ENCODE peak calls at places on chromosomes 12 and 14, in eight cellular contexts. O is GM13976, N is cardiac fibroblast, S is A549, D is Peyer's patch, V is mammary epithelial cell, F is body of pancreas, X is fibroblast of lung. M is an unnamed sample.

GRCh38 chr12:91057349-91057748 is 475 bp downstream of the KERA start:
- DNase-seq in S (no peak), X (no peak), D (no peak), F (no peak), O (no peak), V (no peak), N (no peak), M (no peak)

GRCh38 chr12:64009321-64010068 is 165.0 kb downstream of the SRGAP1 start:
- DNase-seq in S (no peak), N (no peak), V (no peak), F (no peak), O (no peak), X (peak; percentile 44), D (no peak), M (no peak)

GRCh38 chr12:112750971-112751370 is 40.6 kb upstream of the RPH3A start:
- DNase-seq in N (peak; percentile 8), V (peak; percentile 17), S (no peak), F (no peak), D (no peak), O (no peak), X (peak; percentile 18), M (no peak)

GRCh38 chr12:127429556-127429955 is 837.4 kb upstream of the TMEM132C start:
- DNase-seq in F (no peak), D (no peak), O (no peak), N (no peak), S (no peak), V (no peak), X (peak; percentile 52), M (no peak)

GRCh38 chr12:106733660-106734059 is 40.8 kb upstream of the RIC8B start:
- DNase-seq in V (no peak), O (no peak), D (no peak), S (no peak), X (peak; percentile 72), F (no peak), N (no peak), M (no peak)

GRCh38 chr12:108689314-108690190 is 41.8 kb downstream of the CORO1C start:
- DNase-seq in O (no peak), F (no peak), D (no peak), X (peak; percentile 60), N (peak; percentile 65), V (no peak), S (peak; percentile 70), M (peak; percentile 21)

GRCh38 chr12:63820427-63820826 is 24.1 kb upstream of the SRGAP1 start:
- DNase-seq in D (no peak), N (no peak), F (no peak), X (no peak), S (no peak), O (no peak), V (no peak), M (no peak)

GRCh38 chr12:78181544-78182162 is 351.0 kb downstream of the NAV3 start:
- DNase-seq in X (no peak), O (no peak), D (no peak), S (peak; percentile 65), N (peak; percentile 58), F (no peak), V (peak; percentile 15), M (peak; percentile 2)

GRCh38 chr12:69388371-69388770 is 28.8 kb downstream of the YEATS4 start:
- DNase-seq in V (peak; percentile 37), F (no peak), X (peak; percentile 70), N (peak; percentile 85), O (peak; percentile 16), S (peak; percentile 68), D (no peak), M (no peak)

GRCh38 chr14:88202296-88202695 is 120.8 kb downstream of the KCNK10 start:
- DNase-seq in X (no peak), F (no peak), D (no peak), V (no peak), S (no peak), N (no peak), O (no peak), M (no peak)

GRCh38 chr14:83777516-83777915 is 1752.4 kb upstream of the FLRT2 start:
- DNase-seq in F (no peak), O (no peak), X (peak; percentile 0), S (no peak), N (no peak), V (no peak), D (no peak), M (no peak)

GRCh38 chr12:69633061-69633460 is 22.4 kb upstream of the LRRC10 start:
- DNase-seq in O (no peak), S (peak; percentile 13), V (no peak), F (no peak), X (no peak), D (no peak), N (no peak), M (no peak)

GRCh38 chr12:18358930-18359329 is 97.6 kb downstream of the PIK3C2G start:
- DNase-seq in O (no peak), D (no peak), N (no peak), V (no peak), S (no peak), F (no peak), X (no peak), M (no peak)

GRCh38 chr12:93197067-93197593 is 180.6 kb upstream of the NUDT4 start:
- DNase-seq in O (no peak), V (peak; percentile 60), S (peak; percentile 24), N (peak; percentile 79), X (peak; percentile 72), F (no peak), D (no peak), M (no peak)

GRCh38 chr14:88023658-88024187 is 18.8 kb downstream of the GPR65 start:
- DNase-seq in N (no peak), S (no peak), O (peak; percentile 4), V (no peak), D (no peak), X (no peak), F (no peak), M (no peak)

GRCh38 chr12:57171668-57172067 is 24.2 kb upstream of the LRP1-AS start:
- DNase-seq in O (no peak), S (no peak), F (no peak), V (no peak), X (peak; percentile 53), D (peak; percentile 17), N (peak; percentile 76), M (no peak)

GRCh38 chr12:120496353-120497340 is 734 bp downstream of the DYNLL1 start:
- DNase-seq in V (peak; percentile 44), F (peak; percentile 71), X (peak; percentile 61), S (peak; percentile 45), O (peak; percentile 72), N (peak; percentile 50), D (peak; percentile 71), M (peak; percentile 61)
- TF ChIP-seq CTCF in V (no peak), F (peak; percentile 20), X (no peak), S (peak; percentile 38), O (peak; percentile 42), N (no peak), D (no peak), M (no peak)

GRCh38 chr14:53791116-53791515 is 165.5 kb downstream of the BMP4 start:
- DNase-seq in D (no peak), N (no peak), F (no peak), O (no peak), S (no peak), V (no peak), X (no peak), M (no peak)

GRCh38 chr14:53796734-53797133 is 159.9 kb downstream of the BMP4 start:
- DNase-seq in V (no peak), O (no peak), X (no peak), F (no peak), N (no peak), D (no peak), S (no peak), M (no peak)

GRCh38 chr14:53793790-53794560 is 162.7 kb downstream of the BMP4 start:
- DNase-seq in X (peak; percentile 43), N (peak; percentile 72), F (no peak), O (no peak), D (no peak), S (peak; percentile 74), V (no peak), M (no peak)

DNA sequence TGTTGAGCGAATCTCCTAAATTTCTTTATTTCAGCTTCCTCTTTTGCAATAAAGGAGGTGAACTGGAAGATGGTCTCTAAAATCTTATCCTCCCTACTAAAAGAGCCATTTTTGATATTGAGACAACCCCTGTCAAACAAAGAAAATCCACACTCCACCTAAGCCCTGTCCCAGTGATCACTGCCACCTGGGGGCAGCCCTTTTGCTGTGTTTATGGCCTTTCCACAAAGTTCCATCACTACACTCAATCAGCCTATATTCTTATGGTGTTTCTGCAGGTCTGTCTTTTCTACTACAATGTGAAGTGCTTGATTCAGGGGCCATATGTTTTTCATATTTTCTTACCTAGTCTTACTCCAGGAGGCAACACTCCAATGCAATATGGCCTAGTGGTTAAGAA is 163.7 kb downstream of the BMP4 start:
- DNase-seq in F (no peak), D (no peak), O (no peak), S (no peak), V (no peak), N (no peak), X (no peak), M (no peak)
- TF ChIP-seq CTCF in F (no peak), D (peak; percentile 11), O (no peak), S (no peak), V (peak; percentile 12), N (peak; percentile 10), X (no peak), M (no peak)

DNA sequence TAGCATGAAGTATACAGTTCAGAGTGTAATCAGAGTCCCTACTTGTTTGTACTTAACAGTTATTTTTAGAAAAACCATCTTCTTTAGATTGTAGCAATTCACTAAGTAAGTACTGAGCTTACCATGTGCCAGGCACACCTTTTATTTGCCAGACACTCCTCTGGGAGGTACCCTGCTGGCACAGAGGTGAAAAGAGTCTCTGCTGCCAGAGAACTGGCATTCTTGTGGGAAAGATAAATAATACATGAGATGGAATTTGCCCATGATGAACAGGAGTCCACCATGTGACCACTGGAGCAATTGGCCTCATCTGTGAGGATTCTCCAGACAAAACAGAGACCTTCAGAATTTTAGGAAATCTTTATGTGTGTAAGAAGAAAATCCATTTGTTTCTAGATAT is 199.3 kb upstream of the SLC16A7 start:
- DNase-seq in X (no peak), N (no peak), S (no peak), D (no peak), V (no peak), O (no peak), F (no peak), M (no peak)
- TF ChIP-seq CTCF in X (no peak), N (no peak), S (no peak), D (no peak), V (no peak), O (no peak), F (no peak), M (no peak)

GRCh38 chr12:10722502-10722904 is 620 bp downstream of the YBX3 start:
- DNase-seq in F (peak; percentile 55), N (peak; percentile 71), S (no peak), X (peak; percentile 69), O (peak; percentile 72), V (peak; percentile 60), D (peak; percentile 19), M (peak; percentile 67)

GRCh38 chr12:10721654-10722501 is 1.2 kb downstream of the YBX3 start:
- DNase-seq in X (peak; percentile 96), F (peak; percentile 97), N (peak; percentile 99), D (peak; percentile 65), S (peak; percentile 95), V (peak; percentile 97), O (peak; percentile 65), M (peak; percentile 80)

GRCh38 chr12:10719482-10719881 is 3.6 kb downstream of the YBX3 start:
- DNase-seq in S (no peak), X (peak; percentile 9), O (no peak), D (no peak), V (no peak), N (no peak), F (no peak), M (no peak)

GRCh38 chr12:10720974-10721565 is 2.1 kb downstream of the YBX3 start:
- DNase-seq in D (no peak), N (no peak), V (no peak), O (no peak), F (no peak), X (no peak), S (no peak), M (no peak)

GRCh38 chr12:10722905-10723866 is at the start of gene YBX3:
- DNase-seq in D (peak; percentile 47), O (peak; percentile 88), F (peak; percentile 94), X (peak; percentile 80), N (peak; percentile 86), V (peak; percentile 78), S (peak; percentile 88), M (peak; percentile 73)
- TF ChIP-seq CTCF in D (no peak), O (no peak), F (no peak), X (no peak), N (no peak), V (no peak), S (no peak), M (no peak)